ENCODE peak calls at places on chromosomes 6 and 20, in seven cellular contexts. One of them, this sample, is unnamed.

GRCh38 chr20:47205577-47206123 is 150.8 kb downstream of the ZMYND8 start:
- DNase-seq in K562: peak; percentile 74
- DNase-seq in transverse colon: peak; percentile 38
- DNase-seq in breast epithelium: no peak
- DNase-seq in stomach: peak; percentile 63
- DNase-seq in GM23338: peak; percentile 74
- DNase-seq in Panc1: no peak
- DNase-seq in this sample: peak; percentile 38

GRCh38 chr20:40160151-40160550 is 528.9 kb downstream of the MAFB start:
- DNase-seq in GM23338: peak; percentile 87
- DNase-seq in Panc1: peak; percentile 22
- DNase-seq in K562: peak; percentile 20
- DNase-seq in breast epithelium: no peak
- DNase-seq in transverse colon: peak; percentile 27
- DNase-seq in stomach: peak; percentile 27
- DNase-seq in this sample: peak; percentile 46

GRCh38 chr20:34953960-34954359 is 1.6 kb downstream of the GSS start:
- DNase-seq in GM23338: no peak
- DNase-seq in K562: no peak
- DNase-seq in Panc1: no peak
- DNase-seq in stomach: no peak
- DNase-seq in transverse colon: no peak
- DNase-seq in breast epithelium: no peak
- DNase-seq in this sample: no peak

GRCh38 chr6:141359953-141360352 is 772.8 kb upstream of the GJE1 start:
- DNase-seq in stomach: no peak
- DNase-seq in breast epithelium: no peak
- DNase-seq in GM23338: no peak
- DNase-seq in Panc1: no peak
- DNase-seq in transverse colon: no peak
- DNase-seq in K562: no peak
- DNase-seq in this sample: no peak

GRCh38 chr6:73024598-73024997 is 200.7 kb downstream of the KHDC1L start:
- DNase-seq in GM23338: no peak
- DNase-seq in stomach: no peak
- DNase-seq in transverse colon: no peak
- DNase-seq in breast epithelium: no peak
- DNase-seq in Panc1: no peak
- DNase-seq in K562: no peak
- DNase-seq in this sample: no peak

GRCh38 chr6:139533166-139533565 is 158.7 kb upstream of the CITED2 start:
- DNase-seq in Panc1: no peak
- DNase-seq in transverse colon: no peak
- DNase-seq in K562: no peak
- DNase-seq in stomach: no peak
- DNase-seq in GM23338: no peak
- DNase-seq in breast epithelium: no peak
- DNase-seq in this sample: no peak

GRCh38 chr6:15248451-15249370 is 2.8 kb downstream of the JARID2 start:
- DNase-seq in GM23338: peak; percentile 97
- DNase-seq in transverse colon: peak; percentile 98
- DNase-seq in Panc1: peak; percentile 33
- DNase-seq in K562: peak; percentile 96
- DNase-seq in breast epithelium: peak; percentile 93
- DNase-seq in stomach: peak; percentile 97
- DNase-seq in this sample: peak; percentile 96

GRCh38 chr6:45537539-45537938 is 159.8 kb upstream of the SUPT3H start:
- DNase-seq in K562: no peak
- DNase-seq in GM23338: no peak
- DNase-seq in breast epithelium: no peak
- DNase-seq in transverse colon: no peak
- DNase-seq in stomach: no peak
- DNase-seq in Panc1: no peak
- DNase-seq in this sample: no peak

GRCh38 chr6:105851181-105851580 is 235.0 kb upstream of the PRDM1 start:
- DNase-seq in Panc1: no peak
- DNase-seq in K562: no peak
- DNase-seq in stomach: no peak
- DNase-seq in GM23338: peak; percentile 18
- DNase-seq in breast epithelium: no peak
- DNase-seq in transverse colon: no peak
- DNase-seq in this sample: no peak

GRCh38 chr6:18412644-18413043 is 25.5 kb downstream of the RNF144B start:
- DNase-seq in K562: no peak
- DNase-seq in Panc1: no peak
- DNase-seq in transverse colon: no peak
- DNase-seq in breast epithelium: no peak
- DNase-seq in GM23338: no peak
- DNase-seq in stomach: no peak
- DNase-seq in this sample: no peak

GRCh38 chr6:30060634-30060981 is 457 bp upstream of the POLR1H start:
- DNase-seq in transverse colon: peak; percentile 33
- DNase-seq in K562: peak; percentile 56
- DNase-seq in Panc1: no peak
- DNase-seq in GM23338: peak; percentile 50
- DNase-seq in breast epithelium: no peak
- DNase-seq in stomach: no peak
- DNase-seq in this sample: no peak

GRCh38 chr20:49831022-49831769 is 18.6 kb downstream of the SLC9A8 start:
- DNase-seq in transverse colon: no peak
- DNase-seq in breast epithelium: no peak
- DNase-seq in Panc1: no peak
- DNase-seq in stomach: no peak
- DNase-seq in K562: no peak
- DNase-seq in GM23338: no peak
- DNase-seq in this sample: no peak

GRCh38 chr6:153767127-153767526 is 271.9 kb upstream of the OPRM1 start:
- DNase-seq in K562: no peak
- DNase-seq in Panc1: no peak
- DNase-seq in transverse colon: no peak
- DNase-seq in stomach: no peak
- DNase-seq in GM23338: no peak
- DNase-seq in breast epithelium: no peak
- DNase-seq in this sample: no peak

GRCh38 chr6:77015350-77015749 is 447.9 kb downstream of the HTR1B start:
- DNase-seq in breast epithelium: no peak
- DNase-seq in Panc1: no peak
- DNase-seq in transverse colon: no peak
- DNase-seq in GM23338: no peak
- DNase-seq in stomach: no peak
- DNase-seq in K562: no peak
- DNase-seq in this sample: no peak

GRCh38 chr6:85923013-85923430 is 280.3 kb upstream of the SYNCRIP start:
- DNase-seq in GM23338: peak; percentile 87
- DNase-seq in Panc1: peak; percentile 45
- DNase-seq in breast epithelium: no peak
- DNase-seq in transverse colon: no peak
- DNase-seq in K562: no peak
- DNase-seq in stomach: no peak
- DNase-seq in this sample: peak; percentile 29

GRCh38 chr6:26071135-26071534 is 16.1 kb upstream of the HFE start:
- DNase-seq in transverse colon: no peak
- DNase-seq in breast epithelium: no peak
- DNase-seq in Panc1: no peak
- DNase-seq in stomach: no peak
- DNase-seq in GM23338: no peak
- DNase-seq in K562: no peak
- DNase-seq in this sample: no peak

GRCh38 chr6:158286413-158286812 is 25.9 kb upstream of the TULP4 start:
- DNase-seq in GM23338: no peak
- DNase-seq in Panc1: no peak
- DNase-seq in stomach: no peak
- DNase-seq in K562: no peak
- DNase-seq in breast epithelium: no peak
- DNase-seq in transverse colon: no peak
- DNase-seq in this sample: no peak

GRCh38 chr6:52727908-52728307 is 35.4 kb downstream of the GSTA2 start:
- DNase-seq in Panc1: no peak
- DNase-seq in GM23338: no peak
- DNase-seq in breast epithelium: no peak
- DNase-seq in K562: no peak
- DNase-seq in transverse colon: no peak
- DNase-seq in stomach: no peak
- DNase-seq in this sample: no peak

GRCh38 chr6:148593130-148593812 is 153.6 kb upstream of the UST start:
- DNase-seq in breast epithelium: no peak
- DNase-seq in GM23338: no peak
- DNase-seq in transverse colon: no peak
- DNase-seq in stomach: no peak
- DNase-seq in Panc1: no peak
- DNase-seq in K562: no peak
- DNase-seq in this sample: no peak

GRCh38 chr6:20830576-20830975 is 296.3 kb downstream of the CDKAL1 start:
- DNase-seq in GM23338: no peak
- DNase-seq in breast epithelium: no peak
- DNase-seq in Panc1: no peak
- DNase-seq in transverse colon: no peak
- DNase-seq in K562: no peak
- DNase-seq in stomach: no peak
- DNase-seq in this sample: no peak

GRCh38 chr6:16800942-16801341 is 39.7 kb upstream of the ATXN1 start:
- DNase-seq in Panc1: no peak
- DNase-seq in stomach: no peak
- DNase-seq in K562: no peak
- DNase-seq in GM23338: no peak
- DNase-seq in transverse colon: no peak
- DNase-seq in breast epithelium: no peak
- DNase-seq in this sample: no peak

GRCh38 chr6:7910298-7910653 is 312 bp downstream of the TXNDC5 start:
- DNase-seq in Panc1: no peak
- DNase-seq in K562: peak; percentile 73
- DNase-seq in GM23338: peak; percentile 16
- DNase-seq in transverse colon: no peak
- DNase-seq in stomach: no peak
- DNase-seq in breast epithelium: no peak
- DNase-seq in this sample: no peak

GRCh38 chr6:81767163-81768000 is 14.9 kb upstream of the TENT5A start:
- DNase-seq in K562: no peak
- DNase-seq in GM23338: peak; percentile 26
- DNase-seq in Panc1: no peak
- DNase-seq in stomach: no peak
- DNase-seq in transverse colon: peak; percentile 33
- DNase-seq in breast epithelium: no peak
- DNase-seq in this sample: no peak

GRCh38 chr6:24520929-24521546 is 26.3 kb downstream of the ALDH5A1 start:
- DNase-seq in breast epithelium: no peak
- DNase-seq in stomach: peak; percentile 56
- DNase-seq in GM23338: peak; percentile 74
- DNase-seq in transverse colon: peak; percentile 62
- DNase-seq in K562: peak; percentile 30
- DNase-seq in Panc1: peak; percentile 28
- DNase-seq in this sample: peak; percentile 26

DNA sequence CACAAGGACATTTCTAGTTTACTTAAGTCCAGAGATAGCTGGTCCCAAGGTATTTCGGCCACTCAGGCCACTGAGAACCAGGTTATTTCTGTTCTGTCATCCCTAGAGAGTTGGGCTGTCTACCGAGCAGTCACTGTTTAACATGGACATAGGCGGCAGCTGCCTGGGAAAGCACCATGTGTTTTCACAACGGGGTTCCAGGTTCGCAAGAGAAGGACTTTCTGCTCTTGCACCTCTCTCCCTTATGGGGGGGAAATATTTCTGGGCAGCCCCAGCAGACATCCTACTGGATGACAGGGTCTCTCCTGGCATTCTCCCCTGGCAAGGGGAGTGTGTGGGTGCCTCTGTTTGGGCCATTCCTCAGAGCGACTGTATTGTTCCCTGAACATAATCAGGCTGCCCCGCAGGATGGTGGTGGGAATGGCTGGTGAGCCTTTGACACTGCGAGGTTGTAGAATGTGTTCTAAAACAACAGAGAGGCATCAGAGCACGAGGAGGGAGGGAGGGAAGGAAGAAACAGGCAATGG is 64.4 kb upstream of the DUSP22 start:
- DNase-seq in breast epithelium: no peak
- DNase-seq in stomach: no peak
- DNase-seq in transverse colon: no peak
- DNase-seq in K562: no peak
- DNase-seq in GM23338: no peak
- DNase-seq in Panc1: no peak
- DNase-seq in this sample: no peak
- TF ChIP-seq POLR2AphosphoS5 in breast epithelium: no peak
- TF ChIP-seq POLR2AphosphoS5 in stomach: no peak
- TF ChIP-seq POLR2AphosphoS5 in transverse colon: no peak
- TF ChIP-seq POLR2AphosphoS5 in K562: no peak
- TF ChIP-seq POLR2AphosphoS5 in GM23338: no peak
- TF ChIP-seq POLR2AphosphoS5 in Panc1: no peak
- TF ChIP-seq POLR2AphosphoS5 in this sample: no peak

GRCh38 chr6:13710552-13711383 is 867 bp downstream of the RANBP9 start:
- DNase-seq in GM23338: peak; percentile 67
- DNase-seq in Panc1: no peak
- DNase-seq in K562: peak; percentile 69
- DNase-seq in transverse colon: peak; percentile 66
- DNase-seq in stomach: peak; percentile 60
- DNase-seq in breast epithelium: peak; percentile 53
- DNase-seq in this sample: peak; percentile 19
- TF ChIP-seq POLR2AphosphoS5 in GM23338: peak; percentile 33
- TF ChIP-seq POLR2AphosphoS5 in Panc1: no peak
- TF ChIP-seq POLR2AphosphoS5 in K562: no peak
- TF ChIP-seq POLR2AphosphoS5 in transverse colon: peak; percentile 73
- TF ChIP-seq POLR2AphosphoS5 in stomach: peak; percentile 48
- TF ChIP-seq POLR2AphosphoS5 in breast epithelium: peak; percentile 33
- TF ChIP-seq POLR2AphosphoS5 in this sample: no peak

GRCh38 chr6:42045538-42046460 is 4.5 kb upstream of the TAF8 start:
- DNase-seq in GM23338: peak; percentile 84
- DNase-seq in stomach: peak; percentile 98
- DNase-seq in breast epithelium: peak; percentile 97
- DNase-seq in K562: no peak
- DNase-seq in Panc1: no peak
- DNase-seq in transverse colon: peak; percentile 96
- DNase-seq in this sample: peak; percentile 97
- TF ChIP-seq POLR2AphosphoS5 in GM23338: peak; percentile 39
- TF ChIP-seq POLR2AphosphoS5 in stomach: peak; percentile 93
- TF ChIP-seq POLR2AphosphoS5 in breast epithelium: peak; percentile 86
- TF ChIP-seq POLR2AphosphoS5 in K562: peak; percentile 50
- TF ChIP-seq POLR2AphosphoS5 in Panc1: no peak
- TF ChIP-seq POLR2AphosphoS5 in transverse colon: peak; percentile 87
- TF ChIP-seq POLR2AphosphoS5 in this sample: peak; percentile 94

DNA sequence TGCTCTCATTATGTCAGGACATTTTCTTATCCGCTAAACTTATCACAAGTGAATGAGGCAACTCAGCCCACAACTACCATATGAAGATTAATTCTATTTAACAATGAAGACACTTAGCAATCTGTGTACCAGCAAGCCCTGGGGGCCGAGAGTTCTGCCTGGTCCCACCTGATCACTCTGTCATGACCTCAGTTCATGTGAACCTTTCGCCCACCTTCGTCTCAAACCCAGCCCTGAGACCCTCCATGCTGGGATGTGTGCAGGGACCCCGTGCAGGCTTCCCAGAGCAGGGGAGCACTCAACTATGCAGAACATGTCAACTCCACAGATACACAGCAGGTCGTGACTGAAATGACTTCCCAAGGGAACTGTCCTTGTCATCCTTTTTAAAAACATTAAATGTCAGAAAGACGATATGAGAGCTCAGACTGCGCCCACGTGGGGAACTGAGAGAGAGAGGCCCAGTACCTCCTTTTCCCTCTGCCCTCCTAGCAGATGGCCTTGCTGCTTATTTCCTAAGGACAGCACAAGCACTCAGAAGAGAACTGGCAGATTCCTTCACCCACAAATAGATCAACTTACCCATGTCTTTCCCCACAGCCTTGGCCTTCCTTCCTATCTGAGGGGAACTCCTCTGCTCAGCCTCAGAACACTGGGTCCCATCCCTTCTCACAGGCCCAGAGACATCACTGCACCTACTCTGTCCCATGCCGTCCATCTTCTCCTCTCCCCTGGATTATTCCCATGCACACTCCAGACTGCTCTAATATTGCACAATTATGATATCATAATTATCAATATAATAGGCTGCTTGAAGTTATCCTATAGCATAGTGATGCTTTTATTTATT is 11.5 kb downstream of the ABHD12 start:
- DNase-seq in Panc1: no peak
- DNase-seq in breast epithelium: no peak
- DNase-seq in GM23338: no peak
- DNase-seq in K562: no peak
- DNase-seq in transverse colon: no peak
- DNase-seq in stomach: no peak
- DNase-seq in this sample: no peak
- TF ChIP-seq POLR2AphosphoS5 in Panc1: no peak
- TF ChIP-seq POLR2AphosphoS5 in breast epithelium: no peak
- TF ChIP-seq POLR2AphosphoS5 in GM23338: no peak
- TF ChIP-seq POLR2AphosphoS5 in K562: no peak
- TF ChIP-seq POLR2AphosphoS5 in transverse colon: no peak
- TF ChIP-seq POLR2AphosphoS5 in stomach: no peak
- TF ChIP-seq POLR2AphosphoS5 in this sample: no peak

This sample was measured in prostate gland.